ENCODE peak calls at places on chromosome 13, in eight cellular contexts. A is gastrocnemius medialis; D is lower lobe of right lung; Z is SJSA1; F is thoracic aorta; T is IMR-90; I is CD8-positive, alpha-beta memory T cell; E is heart right ventricle. H is an unnamed sample.
A peak's percentile ranks its signal among the peaks of the same experiment; 100 is the strongest.

GRCh38 chr13:107865643-107866006 is 349.7 kb downstream of the LIG4 start:
- DNase-seq in A (no peak), D (no peak), Z (no peak), F (no peak), T (peak; percentile 50), I (no peak), E (no peak), H (no peak)

GRCh38 chr13:38350114-38350617 is 515 bp downstream of the UFM1 start:
- DNase-seq in A (peak; percentile 25), D (peak; percentile 87), Z (peak; percentile 49), F (peak; percentile 32), T (peak; percentile 50), I (peak; percentile 43), E (peak; percentile 52), H (peak; percentile 70)

GRCh38 chr13:91280806-91281205 is 66.7 kb upstream of the MIR17HG start:
- DNase-seq in A (no peak), D (no peak), Z (no peak), F (no peak), T (no peak), I (no peak), E (no peak), H (peak; percentile 17)

GRCh38 chr13:37070956-37071355 is 11.5 kb upstream of the SUPT20H start:
- DNase-seq in A (no peak), D (no peak), Z (no peak), F (no peak), T (peak; percentile 26), I (no peak), E (no peak), H (no peak)

GRCh38 chr13:71875823-71876222 is 8.8 kb upstream of the DACH1 start:
- DNase-seq in A (no peak), D (no peak), Z (no peak), F (no peak), T (no peak), I (no peak), E (no peak), H (no peak)

GRCh38 chr13:43865892-43866291 is 13.6 kb downstream of the CCDC122 start:
- DNase-seq in A (no peak), D (no peak), Z (no peak), F (no peak), T (peak; percentile 87), I (no peak), E (no peak), H (peak; percentile 84)

GRCh38 chr13:72390909-72391308 is 336.5 kb downstream of the MZT1 start:
- DNase-seq in A (no peak), D (no peak), Z (no peak), F (no peak), T (no peak), I (no peak), E (no peak), H (peak; percentile 97)

GRCh38 chr13:48750588-48751383 is 97.1 kb downstream of the CYSLTR2 start:
- DNase-seq in A (no peak), D (no peak), Z (no peak), F (no peak), T (no peak), I (no peak), E (peak; percentile 63), H (no peak)

GRCh38 chr13:36819811-36820140 is 754 bp downstream of the RFXAP start:
- DNase-seq in A (no peak), D (no peak), Z (no peak), F (no peak), T (peak; percentile 36), I (no peak), E (peak; percentile 10), H (peak; percentile 9)

GRCh38 chr13:42412812-42413795 is 141.2 kb downstream of the AKAP11 start:
- DNase-seq in A (no peak), D (no peak), Z (no peak), F (no peak), T (no peak), I (no peak), E (no peak), H (no peak)

GRCh38 chr13:30376426-30377311 is 45.6 kb upstream of the UBE2L5 start:
- DNase-seq in A (no peak), D (no peak), Z (no peak), F (no peak), T (no peak), I (peak; percentile 55), E (no peak), H (no peak)

GRCh38 chr13:20799726-20800416 is 26.1 kb upstream of the EEF1AKMT1 start:
- DNase-seq in A (no peak), D (no peak), Z (no peak), F (no peak), T (peak; percentile 32), I (no peak), E (no peak), H (peak; percentile 7)

GRCh38 chr13:48411281-48412099 is 1.4 kb downstream of the LPAR6 start:
- DNase-seq in A (no peak), D (no peak), Z (no peak), F (no peak), T (peak; percentile 21), I (no peak), E (no peak), H (peak; percentile 42)

GRCh38 chr13:32538234-32538620 is 368 bp downstream of the N4BP2L2 start:
- DNase-seq in A (peak; percentile 17), D (peak; percentile 56), Z (peak; percentile 44), F (no peak), T (peak; percentile 62), I (no peak), E (peak; percentile 44), H (no peak)

GRCh38 chr13:32537580-32538233 is 888 bp downstream of the N4BP2L2 start:
- DNase-seq in A (peak; percentile 4), D (peak; percentile 65), Z (peak; percentile 48), F (no peak), T (no peak), I (peak; percentile 28), E (peak; percentile 32), H (no peak)

GRCh38 chr13:32535140-32535539 is 3.5 kb downstream of the N4BP2L2 start:
- DNase-seq in A (no peak), D (no peak), Z (no peak), F (no peak), T (peak; percentile 7), I (no peak), E (no peak), H (no peak)

GRCh38 chr13:32538621-32539246 is at the start of gene N4BP2L2:
- DNase-seq in A (peak; percentile 95), D (peak; percentile 95), Z (peak; percentile 90), F (peak; percentile 89), T (peak; percentile 99), I (peak; percentile 84), E (peak; percentile 97), H (peak; percentile 92)

GRCh38 chr13:32535748-32536147 is 2.8 kb downstream of the N4BP2L2 start:
- DNase-seq in A (no peak), D (no peak), Z (no peak), F (no peak), T (no peak), I (no peak), E (no peak), H (no peak)
- H3K4me1 ChIP-seq in A (peaks cover 67% of the 10 kb centered on the region), D (peaks cover 64% of the 10 kb centered on the region), Z (peaks cover 15% of the 10 kb centered on the region), F (peaks cover 63% of the 10 kb centered on the region), T (peaks cover 6% of the 10 kb centered on the region), I (peaks cover 69% of the 10 kb centered on the region), E (peaks cover 74% of the 10 kb centered on the region), H (peaks cover 5% of the 10 kb centered on the region)

GRCh38 chr13:98451676-98452105 is 125.2 kb downstream of the STK24 start:
- DNase-seq in A (no peak), D (no peak), Z (no peak), F (peak; percentile 46), T (peak; percentile 40), I (no peak), E (peak; percentile 42), H (no peak)

GRCh38 chr13:98452851-98453250 is 124.1 kb downstream of the STK24 start:
- DNase-seq in A (no peak), D (no peak), Z (no peak), F (no peak), T (no peak), I (no peak), E (no peak), H (no peak)

GRCh38 chr13:98454389-98454881 is 122.5 kb downstream of the STK24 start:
- DNase-seq in A (no peak), D (no peak), Z (no peak), F (no peak), T (peak; percentile 94), I (no peak), E (no peak), H (no peak)

GRCh38 chr13:98450495-98451167 is 126.3 kb downstream of the STK24 start:
- DNase-seq in A (no peak), D (no peak), Z (no peak), F (no peak), T (no peak), I (no peak), E (peak; percentile 47), H (no peak)

GRCh38 chr13:98453254-98453843 is 123.6 kb downstream of the STK24 start:
- DNase-seq in A (no peak), D (no peak), Z (no peak), F (no peak), T (no peak), I (no peak), E (no peak), H (no peak)
- H3K27ac ChIP-seq in A (peak overlapping the region; percentile 51), D (no peak overlapping the region), Z (no peak overlapping the region), F (no peak overlapping the region), T (no peak overlapping the region), I (no peak overlapping the region), E (peak overlapping the region; percentile 66), H (no peak overlapping the region)

GRCh38 chr13:111486801-111487200 is 166.4 kb downstream of the TEX29 start:
- DNase-seq in A (no peak), D (no peak), Z (peak; percentile 36), F (no peak), T (no peak), I (no peak), E (no peak), H (no peak)

GRCh38 chr13:111485491-111486250 is 165.2 kb downstream of the TEX29 start:
- DNase-seq in A (no peak), D (no peak), Z (peak; percentile 46), F (no peak), T (no peak), I (no peak), E (no peak), H (no peak)

GRCh38 chr13:111484129-111484925 is 163.9 kb downstream of the TEX29 start:
- DNase-seq in A (no peak), D (no peak), Z (peak; percentile 39), F (no peak), T (no peak), I (no peak), E (no peak), H (no peak)

GRCh38 chr13:111484959-111485358 is 164.5 kb downstream of the TEX29 start:
- DNase-seq in A (no peak), D (no peak), Z (no peak), F (no peak), T (no peak), I (no peak), E (no peak), H (no peak)

GRCh38 chr13:111486331-111486730 is 165.9 kb downstream of the TEX29 start:
- DNase-seq in A (no peak), D (no peak), Z (peak; percentile 40), F (no peak), T (no peak), I (no peak), E (no peak), H (no peak)
- H3K4me1 ChIP-seq in A (no peaks in the 10 kb centered on the region), D (no peaks in the 10 kb centered on the region), Z (no peaks in the 10 kb centered on the region), F (no peaks in the 10 kb centered on the region), T (no peaks in the 10 kb centered on the region), I (no peaks in the 10 kb centered on the region), E (no peaks in the 10 kb centered on the region), H (no peaks in the 10 kb centered on the region)

DNA sequence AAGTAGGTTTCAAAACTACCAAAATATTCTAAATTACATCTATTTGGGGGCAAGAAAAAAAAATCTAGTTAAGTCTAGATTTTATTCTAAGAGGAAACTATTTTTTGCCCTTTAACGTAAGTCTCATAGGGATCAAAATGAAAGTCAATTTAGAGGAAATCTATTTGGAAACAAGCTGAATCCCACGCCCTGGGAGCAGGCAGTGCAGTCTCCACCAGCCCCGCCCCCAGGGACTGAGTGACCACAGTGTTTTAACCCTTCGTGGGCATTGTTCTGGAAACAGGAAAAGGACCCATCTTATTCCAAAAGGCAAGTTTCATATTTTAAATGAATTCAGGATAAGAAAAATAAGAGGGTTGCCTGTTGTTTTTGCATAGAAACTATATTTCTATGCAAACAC is 209.7 kb downstream of the SPRY2 start:
- DNase-seq in A (peak; percentile 32), D (peak; percentile 88), Z (peak; percentile 81), F (peak; percentile 31), T (peak; percentile 46), I (no peak), E (peak; percentile 89), H (no peak)
- H3K27ac ChIP-seq in A (peak overlapping the region; percentile 62), D (peak overlapping the region; percentile 29), Z (peak overlapping the region; percentile 3), F (no peak overlapping the region), T (no peak overlapping the region), I (no peak overlapping the region), E (peak overlapping the region; percentile 85), H (no peak overlapping the region)

H was measured in foreskin keratinocyte.